ENCODE peak calls at places on chromosomes 12 and 14, in four cellular contexts. W, M, K and D are unnamed samples.

GRCh38 chr12:88371416-88372183 is 208.7 kb downstream of the KITLG start:
- DNase-seq in W (no peak), M (no peak), K (peak; percentile 11), D (no peak)

GRCh38 chr12:1080520-1081223 is 89.6 kb downstream of the ERC1 start:
- DNase-seq in W (no peak), M (peak; percentile 48), K (no peak), D (no peak)

GRCh38 chr14:56461876-56462275 is 117.7 kb upstream of the TMEM260 start:
- DNase-seq in W (no peak), M (no peak), K (no peak), D (no peak)

GRCh38 chr12:106122004-106122403 is 16.8 kb downstream of the NUAK1 start:
- DNase-seq in W (no peak), M (no peak), K (no peak), D (no peak)

GRCh38 chr14:75542585-75543091 is 20.4 kb downstream of the BATF start:
- DNase-seq in W (no peak), M (no peak), K (peak; percentile 59), D (no peak)

GRCh38 chr12:118185602-118186397 is 49.9 kb downstream of the PEBP1 start:
- DNase-seq in W (no peak), M (no peak), K (no peak), D (no peak)

GRCh38 chr14:52790011-52790755 is 1.2 kb downstream of the GNPNAT1 start:
- DNase-seq in W (no peak), M (no peak), K (peak; percentile 15), D (no peak)

GRCh38 chr14:103654619-103655018 is 25.6 kb downstream of the KLC1 start:
- DNase-seq in W (no peak), M (no peak), K (no peak), D (no peak)

GRCh38 chr14:90388982-90389381 is 7.8 kb upstream of the CALM1 start:
- DNase-seq in W (no peak), M (no peak), K (no peak), D (no peak)

GRCh38 chr12:19971396-19971802 is 396.9 kb upstream of the PDE3A start:
- DNase-seq in W (peak; percentile 53), M (no peak), K (no peak), D (peak; percentile 5)

GRCh38 chr14:98957211-98958047 is 314.6 kb downstream of the BCL11B start:
- DNase-seq in W (no peak), M (no peak), K (no peak), D (no peak)

GRCh38 chr12:115440438-115440837 is 756.5 kb upstream of the TBX3 start:
- DNase-seq in W (no peak), M (no peak), K (peak; percentile 31), D (peak; percentile 66)

GRCh38 chr12:108312073-108312884 is 26.8 kb downstream of the CMKLR1 start:
- DNase-seq in W (no peak), M (no peak), K (peak; percentile 65), D (peak; percentile 32)

GRCh38 chr14:47262801-47263200 is 412.6 kb downstream of the MDGA2 start:
- DNase-seq in W (no peak), M (no peak), K (no peak), D (no peak)

GRCh38 chr14:60646202-60646886 is 2.9 kb downstream of the SIX1 start:
- DNase-seq in W (no peak), M (no peak), K (no peak), D (no peak)

GRCh38 chr12:11753826-11754225 is 104.4 kb downstream of the ETV6 start:
- DNase-seq in W (no peak), M (no peak), K (no peak), D (no peak)

GRCh38 chr14:60707858-60708257 is 16.3 kb downstream of the SIX4 start:
- DNase-seq in W (no peak), M (no peak), K (no peak), D (no peak)

GRCh38 chr14:68526420-68527105 is 266.3 kb downstream of the ZFP36L1 start:
- DNase-seq in W (no peak), M (no peak), K (no peak), D (no peak)

GRCh38 chr12:62003217-62003616 is 257.0 kb upstream of the USP15 start:
- DNase-seq in W (no peak), M (no peak), K (no peak), D (no peak)

GRCh38 chr12:117032593-117033381 is 66.4 kb downstream of the TESC start:
- DNase-seq in W (no peak), M (no peak), K (no peak), D (no peak)

GRCh38 chr12:61891632-61892031 is 368.6 kb upstream of the USP15 start:
- DNase-seq in W (no peak), M (no peak), K (no peak), D (no peak)

GRCh38 chr12:106519587-106519986 is 63.2 kb upstream of the RFX4 start:
- DNase-seq in W (no peak), M (no peak), K (no peak), D (no peak)

GRCh38 chr14:87995500-87996275 is 2.7 kb upstream of the GALC start:
- DNase-seq in W (no peak), M (no peak), K (peak; percentile 51), D (peak; percentile 85)

GRCh38 chr14:95504135-95505029 is 12.1 kb downstream of the SYNE3 start:
- DNase-seq in W (no peak), M (no peak), K (no peak), D (no peak)

GRCh38 chr12:7937867-7938506 is 2.0 kb upstream of the SLC2A3 start:
- DNase-seq in W (no peak), M (no peak), K (peak; percentile 84), D (no peak)

GRCh38 chr12:75893758-75894157 is 137.8 kb downstream of the PHLDA1 start:
- DNase-seq in W (no peak), M (no peak), K (no peak), D (no peak)

GRCh38 chr12:19198272-19198671 is 68.7 kb downstream of the PLEKHA5 start:
- DNase-seq in W (no peak), M (no peak), K (no peak), D (no peak)

GRCh38 chr12:45670339-45671065 is 59.0 kb upstream of the ARID2 start:
- DNase-seq in W (no peak), M (peak; percentile 53), K (no peak), D (no peak)

GRCh38 chr12:69726922-69727321 is 11.7 kb upstream of the RAB3IP start:
- DNase-seq in W (no peak), M (no peak), K (no peak), D (no peak)

GRCh38 chr12:69733638-69734037 is 5.0 kb upstream of the RAB3IP start:
- DNase-seq in W (no peak), M (no peak), K (no peak), D (no peak)

DNA sequence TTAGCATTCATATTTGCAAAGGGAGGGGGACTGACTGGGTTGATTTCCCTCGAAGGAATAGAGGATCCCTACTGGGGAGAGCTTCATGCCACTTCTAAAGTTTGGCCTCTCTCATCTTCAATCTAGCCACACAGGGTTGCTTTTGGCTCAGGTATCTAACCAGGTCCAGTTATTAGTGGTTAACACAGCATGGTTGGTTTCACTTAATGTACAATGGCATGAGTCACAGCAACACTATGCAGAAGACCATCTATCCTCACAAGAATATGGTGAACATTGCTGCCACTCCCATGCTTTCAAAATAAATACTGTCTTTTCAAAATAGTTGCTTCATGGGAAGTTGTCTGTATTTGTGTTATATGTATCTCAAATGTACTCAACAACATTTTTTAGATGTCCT is 6.6 kb upstream of the RAB3IP start:
- DNase-seq in W (no peak), M (no peak), K (no peak), D (no peak)
- TF ChIP-seq ATF3 in W (no peak), M (no peak), K (no peak), D (no peak)

GRCh38 chr12:5204271-5204670 is 160.6 kb downstream of the KCNA5 start:
- DNase-seq in W (no peak), M (no peak), K (no peak), D (no peak)
- TF ChIP-seq CBX5 in W (no peak), M (no peak), K (no peak), D (no peak)

GRCh38 chr14:53999061-53999488 is 42.5 kb upstream of the BMP4 start:
- DNase-seq in W (no peak), M (no peak), K (no peak), D (peak; percentile 68)
- TF ChIP-seq CEBPB in W (no peak), M (no peak), K (no peak), D (no peak)

GRCh38 chr14:29716150-29716549 is 211.5 kb downstream of the PRKD1 start:
- DNase-seq in W (no peak), M (no peak), K (no peak), D (no peak)
- TF ChIP-seq ATF3 in W (no peak), M (no peak), K (no peak), D (no peak)

GRCh38 chr14:85732031-85732430 is 202.1 kb downstream of the FLRT2 start:
- DNase-seq in W (no peak), M (no peak), K (no peak), D (no peak)

GRCh38 chr14:85731198-85731597 is 201.3 kb downstream of the FLRT2 start:
- DNase-seq in W (no peak), M (no peak), K (no peak), D (no peak)
- TF ChIP-seq CBX5 in W (no peak), M (no peak), K (no peak), D (no peak)

GRCh38 chr12:31560516-31560915 is 30.4 kb downstream of the DENND5B start:
- DNase-seq in W (no peak), M (no peak), K (no peak), D (no peak)

GRCh38 chr12:31562594-31563328 is 28.2 kb downstream of the DENND5B start:
- DNase-seq in W (no peak), M (no peak), K (no peak), D (no peak)

GRCh38 chr12:31557707-31558106 is 33.2 kb downstream of the DENND5B start:
- DNase-seq in W (no peak), M (no peak), K (no peak), D (no peak)

GRCh38 chr12:31558521-31558920 is 32.4 kb downstream of the DENND5B start:
- DNase-seq in W (no peak), M (no peak), K (no peak), D (no peak)
- TF ChIP-seq CEBPB in W (no peak), M (no peak), K (no peak), D (no peak)